ENCODE peak calls at places on chromosomes 4 and X, in six cellular contexts. One of them, this sample, is unnamed.

GRCh38 chrX:13574600-13574999 is 5.2 kb downstream of the EGFL6 start:
- DNase-seq in RWPE1: no peak
- DNase-seq in fibroblast of mammary gland: no peak
- DNase-seq in left lung: no peak
- DNase-seq in heart left ventricle: no peak
- DNase-seq in astrocyte of the spinal cord: no peak
- DNase-seq in this sample: no peak

GRCh38 chr4:100581337-100581736 is 63.5 kb upstream of the EMCN start:
- DNase-seq in left lung: no peak
- DNase-seq in RWPE1: peak; percentile 85
- DNase-seq in heart left ventricle: no peak
- DNase-seq in astrocyte of the spinal cord: no peak
- DNase-seq in fibroblast of mammary gland: no peak
- DNase-seq in this sample: no peak

GRCh38 chrX:17535229-17535628 is 160.2 kb downstream of the NHS start:
- DNase-seq in astrocyte of the spinal cord: no peak
- DNase-seq in heart left ventricle: no peak
- DNase-seq in left lung: no peak
- DNase-seq in fibroblast of mammary gland: peak; percentile 54
- DNase-seq in RWPE1: no peak
- DNase-seq in this sample: peak; percentile 35

GRCh38 chr4:148239406-148239805 is 202.8 kb downstream of the NR3C2 start:
- DNase-seq in fibroblast of mammary gland: no peak
- DNase-seq in heart left ventricle: peak; percentile 33
- DNase-seq in RWPE1: no peak
- DNase-seq in left lung: no peak
- DNase-seq in astrocyte of the spinal cord: no peak
- DNase-seq in this sample: no peak

GRCh38 chr4:77095101-77095826 is 19.5 kb upstream of the CCNI start:
- DNase-seq in left lung: peak; percentile 76
- DNase-seq in fibroblast of mammary gland: peak; percentile 49
- DNase-seq in heart left ventricle: peak; percentile 83
- DNase-seq in RWPE1: peak; percentile 58
- DNase-seq in astrocyte of the spinal cord: peak; percentile 63
- DNase-seq in this sample: peak; percentile 66

GRCh38 chr4:166143227-166143626 is 270.2 kb downstream of the TLL1 start:
- DNase-seq in heart left ventricle: no peak
- DNase-seq in RWPE1: no peak
- DNase-seq in fibroblast of mammary gland: peak; percentile 11
- DNase-seq in astrocyte of the spinal cord: peak; percentile 42
- DNase-seq in left lung: no peak
- DNase-seq in this sample: no peak

GRCh38 chrX:133215747-133216146 is 2.4 kb downstream of the TFDP3 start:
- DNase-seq in fibroblast of mammary gland: peak; percentile 31
- DNase-seq in RWPE1: peak; percentile 3
- DNase-seq in astrocyte of the spinal cord: peak; percentile 3
- DNase-seq in left lung: no peak
- DNase-seq in heart left ventricle: no peak
- DNase-seq in this sample: peak; percentile 39

GRCh38 chr4:80365928-80366327 is 30.4 kb downstream of the CFAP299 start:
- DNase-seq in astrocyte of the spinal cord: peak; percentile 77
- DNase-seq in left lung: peak; percentile 54
- DNase-seq in RWPE1: peak; percentile 70
- DNase-seq in fibroblast of mammary gland: peak; percentile 73
- DNase-seq in heart left ventricle: no peak
- DNase-seq in this sample: peak; percentile 52

GRCh38 chr4:148438047-148438446 is 4.2 kb downstream of the NR3C2 start:
- DNase-seq in RWPE1: no peak
- DNase-seq in heart left ventricle: no peak
- DNase-seq in astrocyte of the spinal cord: no peak
- DNase-seq in left lung: no peak
- DNase-seq in fibroblast of mammary gland: no peak
- DNase-seq in this sample: no peak

GRCh38 chrX:34880656-34881055 is 61.9 kb upstream of the FAM47B start:
- DNase-seq in left lung: no peak
- DNase-seq in astrocyte of the spinal cord: peak; percentile 66
- DNase-seq in RWPE1: peak; percentile 23
- DNase-seq in heart left ventricle: no peak
- DNase-seq in fibroblast of mammary gland: peak; percentile 78
- DNase-seq in this sample: no peak

GRCh38 chr4:147362868-147363440 is 117.9 kb upstream of the EDNRA start:
- DNase-seq in RWPE1: peak; percentile 24
- DNase-seq in heart left ventricle: peak; percentile 81
- DNase-seq in astrocyte of the spinal cord: peak; percentile 70
- DNase-seq in left lung: peak; percentile 53
- DNase-seq in fibroblast of mammary gland: peak; percentile 83
- DNase-seq in this sample: no peak

GRCh38 chrX:137568741-137569469 is 3.0 kb downstream of the ZIC3 start:
- DNase-seq in heart left ventricle: no peak
- DNase-seq in left lung: no peak
- DNase-seq in astrocyte of the spinal cord: peak; percentile 14
- DNase-seq in RWPE1: no peak
- DNase-seq in fibroblast of mammary gland: no peak
- DNase-seq in this sample: no peak

GRCh38 chr4:15864771-15865566 is 73.6 kb downstream of the FGFBP1 start:
- DNase-seq in heart left ventricle: no peak
- DNase-seq in fibroblast of mammary gland: no peak
- DNase-seq in RWPE1: no peak
- DNase-seq in left lung: no peak
- DNase-seq in astrocyte of the spinal cord: no peak
- DNase-seq in this sample: no peak

GRCh38 chr4:113951263-113951662 is 28.2 kb downstream of the ARSJ start:
- DNase-seq in heart left ventricle: peak; percentile 29
- DNase-seq in fibroblast of mammary gland: peak; percentile 68
- DNase-seq in astrocyte of the spinal cord: peak; percentile 66
- DNase-seq in left lung: peak; percentile 42
- DNase-seq in RWPE1: no peak
- DNase-seq in this sample: no peak

GRCh38 chr4:154807042-154807630 is 26.1 kb downstream of the RBM46 start:
- DNase-seq in heart left ventricle: no peak
- DNase-seq in astrocyte of the spinal cord: peak; percentile 50
- DNase-seq in left lung: no peak
- DNase-seq in RWPE1: peak; percentile 16
- DNase-seq in fibroblast of mammary gland: peak; percentile 67
- DNase-seq in this sample: no peak

GRCh38 chr4:139815646-139816601 is 150.3 kb downstream of the MGST2 start:
- DNase-seq in RWPE1: peak; percentile 10
- DNase-seq in heart left ventricle: peak; percentile 70
- DNase-seq in fibroblast of mammary gland: peak; percentile 88
- DNase-seq in astrocyte of the spinal cord: peak; percentile 81
- DNase-seq in left lung: peak; percentile 43
- DNase-seq in this sample: no peak

GRCh38 chr4:52646726-52647125 is 12.4 kb downstream of the USP46 start:
- DNase-seq in left lung: no peak
- DNase-seq in fibroblast of mammary gland: no peak
- DNase-seq in RWPE1: no peak
- DNase-seq in heart left ventricle: no peak
- DNase-seq in astrocyte of the spinal cord: no peak
- DNase-seq in this sample: no peak

GRCh38 chr4:2271279-2272025 is 9.5 kb upstream of the MXD4 start:
- DNase-seq in astrocyte of the spinal cord: no peak
- DNase-seq in left lung: no peak
- DNase-seq in heart left ventricle: peak; percentile 20
- DNase-seq in RWPE1: no peak
- DNase-seq in fibroblast of mammary gland: no peak
- DNase-seq in this sample: no peak

GRCh38 chr4:30380404-30380998 is 339.7 kb upstream of the PCDH7 start:
- DNase-seq in RWPE1: peak; percentile 8
- DNase-seq in heart left ventricle: no peak
- DNase-seq in left lung: no peak
- DNase-seq in astrocyte of the spinal cord: peak; percentile 72
- DNase-seq in fibroblast of mammary gland: peak; percentile 74
- DNase-seq in this sample: peak; percentile 4

GRCh38 chr4:9898596-9899345 is 117.3 kb downstream of the DRD5 start:
- DNase-seq in heart left ventricle: peak; percentile 80
- DNase-seq in fibroblast of mammary gland: peak; percentile 13
- DNase-seq in RWPE1: peak; percentile 3
- DNase-seq in left lung: peak; percentile 55
- DNase-seq in astrocyte of the spinal cord: no peak
- DNase-seq in this sample: peak; percentile 18

GRCh38 chrX:109943740-109944092 is 59.2 kb upstream of the TMEM164 start:
- DNase-seq in heart left ventricle: no peak
- DNase-seq in left lung: no peak
- DNase-seq in RWPE1: no peak
- DNase-seq in astrocyte of the spinal cord: peak; percentile 8
- DNase-seq in fibroblast of mammary gland: no peak
- DNase-seq in this sample: no peak

GRCh38 chrX:121755541-121755940 is 708.1 kb downstream of the GLUD2 start:
- DNase-seq in astrocyte of the spinal cord: no peak
- DNase-seq in RWPE1: no peak
- DNase-seq in heart left ventricle: no peak
- DNase-seq in left lung: no peak
- DNase-seq in fibroblast of mammary gland: peak; percentile 2
- DNase-seq in this sample: peak; percentile 4

GRCh38 chr4:189202182-189202868 is 738.3 kb upstream of the FRG1 start:
- DNase-seq in astrocyte of the spinal cord: peak; percentile 63
- DNase-seq in fibroblast of mammary gland: peak; percentile 84
- DNase-seq in RWPE1: peak; percentile 64
- DNase-seq in left lung: no peak
- DNase-seq in heart left ventricle: peak; percentile 51
- DNase-seq in this sample: peak; percentile 49

GRCh38 chrX:1576201-1577101 is 15.0 kb upstream of the AKAP17A start:
- DNase-seq in RWPE1: no peak
- DNase-seq in astrocyte of the spinal cord: no peak
- DNase-seq in heart left ventricle: no peak
- DNase-seq in fibroblast of mammary gland: no peak
- DNase-seq in left lung: no peak
- DNase-seq in this sample: no peak

GRCh38 chr4:181528570-181529184 is 714.5 kb upstream of the TENM3 start:
- DNase-seq in left lung: peak; percentile 40
- DNase-seq in RWPE1: peak; percentile 59
- DNase-seq in fibroblast of mammary gland: peak; percentile 73
- DNase-seq in astrocyte of the spinal cord: peak; percentile 75
- DNase-seq in heart left ventricle: peak; percentile 66
- DNase-seq in this sample: peak; percentile 79

GRCh38 chr4:147326581-147326980 is 154.3 kb upstream of the EDNRA start:
- DNase-seq in astrocyte of the spinal cord: peak; percentile 72
- DNase-seq in left lung: no peak
- DNase-seq in RWPE1: no peak
- DNase-seq in fibroblast of mammary gland: peak; percentile 89
- DNase-seq in heart left ventricle: no peak
- DNase-seq in this sample: no peak

GRCh38 chrX:45070116-45071007 is 130.3 kb downstream of the DIPK2B start:
- DNase-seq in heart left ventricle: no peak
- DNase-seq in fibroblast of mammary gland: peak; percentile 75
- DNase-seq in astrocyte of the spinal cord: peak; percentile 69
- DNase-seq in RWPE1: peak; percentile 1
- DNase-seq in left lung: no peak
- DNase-seq in this sample: peak; percentile 12

GRCh38 chr4:146330392-146330791 is 116.1 kb downstream of the REELD1 start:
- DNase-seq in fibroblast of mammary gland: peak; percentile 57
- DNase-seq in astrocyte of the spinal cord: no peak
- DNase-seq in left lung: no peak
- DNase-seq in RWPE1: no peak
- DNase-seq in heart left ventricle: no peak
- DNase-seq in this sample: no peak

DNA sequence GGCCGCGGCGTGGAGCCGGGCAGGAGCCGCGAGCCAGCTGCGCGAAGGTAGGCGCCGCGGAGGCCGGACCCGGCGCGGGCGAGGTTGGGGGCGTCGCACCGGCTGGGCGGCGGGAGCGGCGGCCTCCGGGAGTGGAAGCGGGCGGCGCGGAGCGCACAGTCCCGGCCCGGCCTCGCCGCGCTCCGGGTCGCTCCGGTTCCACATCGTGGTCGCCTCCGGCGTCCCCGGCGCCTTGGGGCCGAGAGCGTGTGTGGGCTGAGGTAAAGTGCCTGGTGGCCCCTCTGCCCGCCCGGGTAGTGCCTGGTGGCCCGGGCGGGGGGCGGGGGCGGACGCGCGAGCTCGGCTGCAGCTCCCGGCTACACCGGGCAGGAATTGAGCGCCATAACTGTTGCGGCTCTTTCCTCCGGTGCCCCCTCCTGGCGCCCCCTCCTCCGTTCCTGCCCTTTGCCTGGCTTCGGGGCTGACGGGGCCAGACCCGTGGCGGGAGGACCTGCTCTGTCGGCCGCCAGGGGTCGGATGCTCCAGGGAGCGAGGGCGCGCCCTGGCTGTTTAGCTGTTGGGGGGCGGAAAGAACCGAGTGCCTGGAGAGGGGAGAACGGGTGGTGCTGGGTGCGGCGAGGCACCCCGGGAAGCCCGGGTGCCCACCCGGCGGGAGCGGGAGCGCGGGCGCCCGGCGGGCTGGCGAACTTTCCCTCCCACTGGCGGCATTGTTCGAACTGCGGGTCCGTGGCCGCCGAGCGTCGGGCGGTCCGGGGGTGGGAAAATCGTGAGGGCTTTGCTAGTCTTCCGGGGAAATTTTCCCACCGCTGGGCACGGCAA is 661 bp downstream of the JADE3 start:
- DNase-seq in RWPE1: no peak
- DNase-seq in left lung: peak; percentile 34
- DNase-seq in heart left ventricle: peak; percentile 43
- DNase-seq in astrocyte of the spinal cord: peak; percentile 38
- DNase-seq in fibroblast of mammary gland: peak; percentile 26
- DNase-seq in this sample: peak; percentile 74
- TF ChIP-seq CTCF in RWPE1: peak; percentile 46
- TF ChIP-seq CTCF in left lung: peak; percentile 26
- TF ChIP-seq CTCF in heart left ventricle: peak; percentile 47
- TF ChIP-seq CTCF in astrocyte of the spinal cord: peak; percentile 59
- TF ChIP-seq CTCF in fibroblast of mammary gland: peak; percentile 33
- TF ChIP-seq CTCF in this sample: peak; percentile 28

GRCh38 chrX:70979136-70979762 is 48.4 kb upstream of the SLC7A3 start:
- DNase-seq in heart left ventricle: no peak
- DNase-seq in fibroblast of mammary gland: peak; percentile 46
- DNase-seq in astrocyte of the spinal cord: peak; percentile 40
- DNase-seq in left lung: no peak
- DNase-seq in RWPE1: no peak
- DNase-seq in this sample: peak; percentile 1
- TF ChIP-seq CTCF in heart left ventricle: peak; percentile 20
- TF ChIP-seq CTCF in fibroblast of mammary gland: peak; percentile 46
- TF ChIP-seq CTCF in astrocyte of the spinal cord: peak; percentile 51
- TF ChIP-seq CTCF in left lung: no peak
- TF ChIP-seq CTCF in RWPE1: no peak
- TF ChIP-seq CTCF in this sample: no peak

DNA sequence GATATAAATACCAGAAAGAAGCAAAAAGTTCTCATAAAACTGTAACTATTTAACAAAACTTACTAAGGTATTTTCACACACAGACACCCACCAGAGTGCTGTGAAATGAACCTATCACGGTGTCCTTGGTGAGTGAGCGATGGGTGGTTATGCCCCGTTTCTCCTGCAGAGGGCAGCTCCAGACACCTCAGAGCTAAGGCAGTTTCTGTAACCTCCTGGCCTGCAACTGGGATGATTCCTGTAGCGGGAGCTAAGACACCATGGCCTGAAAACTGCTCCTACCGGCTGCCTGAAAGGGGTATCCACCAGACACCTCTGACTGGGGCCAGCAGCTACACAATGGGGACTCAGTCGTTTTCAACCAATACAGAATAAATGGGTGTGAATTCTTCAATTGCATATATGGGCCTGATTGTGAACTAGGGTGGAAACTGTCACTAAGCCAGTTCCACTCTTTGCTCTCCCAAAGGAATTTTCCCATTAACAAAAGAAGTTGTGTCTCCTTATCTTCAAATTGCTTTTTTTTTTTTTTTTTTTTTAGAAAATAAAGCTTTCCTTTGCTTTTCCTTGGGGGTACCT is 2375.8 kb upstream of the TENM3 start:
- DNase-seq in left lung: peak; percentile 31
- DNase-seq in fibroblast of mammary gland: peak; percentile 9
- DNase-seq in astrocyte of the spinal cord: peak; percentile 22
- DNase-seq in heart left ventricle: no peak
- DNase-seq in RWPE1: peak; percentile 7
- DNase-seq in this sample: peak; percentile 61
- TF ChIP-seq CTCF in left lung: peak; percentile 51
- TF ChIP-seq CTCF in fibroblast of mammary gland: peak; percentile 47
- TF ChIP-seq CTCF in astrocyte of the spinal cord: peak; percentile 72
- TF ChIP-seq CTCF in heart left ventricle: peak; percentile 40
- TF ChIP-seq CTCF in RWPE1: peak; percentile 70
- TF ChIP-seq CTCF in this sample: peak; percentile 72

GRCh38 chr4:116668190-116668589 is 417.2 kb downstream of the TRAM1L1 start:
- DNase-seq in RWPE1: no peak
- DNase-seq in left lung: no peak
- DNase-seq in heart left ventricle: no peak
- DNase-seq in fibroblast of mammary gland: no peak
- DNase-seq in astrocyte of the spinal cord: no peak
- DNase-seq in this sample: no peak
- TF ChIP-seq CTCF in RWPE1: no peak
- TF ChIP-seq CTCF in left lung: no peak
- TF ChIP-seq CTCF in heart left ventricle: no peak
- TF ChIP-seq CTCF in fibroblast of mammary gland: no peak
- TF ChIP-seq CTCF in astrocyte of the spinal cord: no peak
- TF ChIP-seq CTCF in this sample: no peak

This sample was measured in Calu3.